ENCODE peak calls at places on chromosomes 13 and 19, in ten cellular contexts. One of them, this sample, is unnamed.
A peak's percentile ranks its signal among the peaks of the same experiment; 100 is the strongest.

GRCh38 chr13:96481482-96481881 is 391.6 kb downstream of the HS6ST3 start:
- DNase-seq in Peyer's patch: no peak
- DNase-seq in sigmoid colon: no peak
- DNase-seq in stomach: no peak
- DNase-seq in CD8-positive, alpha-beta memory T cell: no peak
- DNase-seq in CD4-positive, alpha-beta memory T cell: no peak
- DNase-seq in A549: no peak
- DNase-seq in aorta: peak; percentile 51
- DNase-seq in CD4-positive, alpha-beta T cell: no peak
- DNase-seq in GM23248: no peak
- DNase-seq in this sample: no peak

GRCh38 chr19:48674216-48674809 is 1.5 kb upstream of the NTN5 start:
- DNase-seq in Peyer's patch: no peak
- DNase-seq in sigmoid colon: no peak
- DNase-seq in stomach: no peak
- DNase-seq in CD8-positive, alpha-beta memory T cell: no peak
- DNase-seq in CD4-positive, alpha-beta memory T cell: no peak
- DNase-seq in A549: no peak
- DNase-seq in aorta: no peak
- DNase-seq in CD4-positive, alpha-beta T cell: no peak
- DNase-seq in GM23248: no peak
- DNase-seq in this sample: no peak

GRCh38 chr19:9721861-9722260 is 46.7 kb downstream of the ZNF846 start:
- DNase-seq in Peyer's patch: no peak
- DNase-seq in sigmoid colon: no peak
- DNase-seq in stomach: no peak
- DNase-seq in CD8-positive, alpha-beta memory T cell: no peak
- DNase-seq in CD4-positive, alpha-beta memory T cell: no peak
- DNase-seq in A549: no peak
- DNase-seq in aorta: no peak
- DNase-seq in CD4-positive, alpha-beta T cell: no peak
- DNase-seq in GM23248: no peak
- DNase-seq in this sample: peak; percentile 44

GRCh38 chr19:45008554-45008953 is 7.3 kb downstream of the RELB start:
- DNase-seq in Peyer's patch: peak; percentile 82
- DNase-seq in sigmoid colon: no peak
- DNase-seq in stomach: peak; percentile 44
- DNase-seq in CD8-positive, alpha-beta memory T cell: no peak
- DNase-seq in CD4-positive, alpha-beta memory T cell: no peak
- DNase-seq in A549: no peak
- DNase-seq in aorta: no peak
- DNase-seq in CD4-positive, alpha-beta T cell: no peak
- DNase-seq in GM23248: no peak
- DNase-seq in this sample: no peak

GRCh38 chr13:91313103-91313502 is 34.4 kb upstream of the MIR17HG start:
- DNase-seq in Peyer's patch: no peak
- DNase-seq in sigmoid colon: no peak
- DNase-seq in stomach: no peak
- DNase-seq in CD8-positive, alpha-beta memory T cell: no peak
- DNase-seq in CD4-positive, alpha-beta memory T cell: peak; percentile 33
- DNase-seq in A549: peak; percentile 14
- DNase-seq in aorta: no peak
- DNase-seq in CD4-positive, alpha-beta T cell: no peak
- DNase-seq in GM23248: peak; percentile 47
- DNase-seq in this sample: no peak

GRCh38 chr19:39587496-39587895 is 14.8 kb upstream of the LGALS13 start:
- DNase-seq in Peyer's patch: no peak
- DNase-seq in sigmoid colon: no peak
- DNase-seq in stomach: no peak
- DNase-seq in CD8-positive, alpha-beta memory T cell: no peak
- DNase-seq in CD4-positive, alpha-beta memory T cell: no peak
- DNase-seq in A549: no peak
- DNase-seq in aorta: no peak
- DNase-seq in CD4-positive, alpha-beta T cell: no peak
- DNase-seq in GM23248: no peak
- DNase-seq in this sample: no peak

GRCh38 chr19:49690656-49691242 is at the start of gene CPT1C:
- DNase-seq in Peyer's patch: peak; percentile 74
- DNase-seq in sigmoid colon: peak; percentile 93
- DNase-seq in stomach: peak; percentile 79
- DNase-seq in CD8-positive, alpha-beta memory T cell: peak; percentile 39
- DNase-seq in CD4-positive, alpha-beta memory T cell: peak; percentile 40
- DNase-seq in A549: no peak
- DNase-seq in aorta: peak; percentile 90
- DNase-seq in CD4-positive, alpha-beta T cell: peak; percentile 27
- DNase-seq in GM23248: peak; percentile 91
- DNase-seq in this sample: peak; percentile 69

GRCh38 chr19:57903298-57904174 is 12.9 kb downstream of the ZNF417 start:
- DNase-seq in Peyer's patch: peak; percentile 58
- DNase-seq in sigmoid colon: no peak
- DNase-seq in stomach: no peak
- DNase-seq in CD8-positive, alpha-beta memory T cell: no peak
- DNase-seq in CD4-positive, alpha-beta memory T cell: peak; percentile 19
- DNase-seq in A549: peak; percentile 43
- DNase-seq in aorta: no peak
- DNase-seq in CD4-positive, alpha-beta T cell: no peak
- DNase-seq in GM23248: peak; percentile 76
- DNase-seq in this sample: peak; percentile 16

DNA sequence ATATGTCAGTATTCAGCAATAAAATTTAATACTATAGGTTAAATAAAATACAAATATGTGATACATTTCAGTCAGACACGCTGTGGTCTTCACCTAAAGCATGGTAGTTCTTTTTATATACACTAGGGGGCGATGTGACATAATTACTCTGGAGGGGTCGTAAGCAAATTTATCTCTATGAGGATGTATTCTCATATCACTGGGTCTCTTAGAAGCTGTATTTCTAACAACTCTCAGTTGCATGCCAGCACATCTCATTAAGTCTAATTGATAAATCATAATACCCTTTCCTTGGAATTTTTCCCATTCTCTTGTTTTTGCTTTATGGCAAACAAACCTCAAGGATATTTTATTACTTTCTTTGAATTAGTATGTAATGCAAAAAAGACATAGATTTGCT is 3.9 kb upstream of the PCDH17 start:
- DNase-seq in Peyer's patch: no peak
- DNase-seq in sigmoid colon: no peak
- DNase-seq in stomach: no peak
- DNase-seq in CD8-positive, alpha-beta memory T cell: no peak
- DNase-seq in CD4-positive, alpha-beta memory T cell: no peak
- DNase-seq in A549: peak; percentile 20
- DNase-seq in aorta: no peak
- DNase-seq in CD4-positive, alpha-beta T cell: no peak
- DNase-seq in GM23248: peak; percentile 36
- DNase-seq in this sample: no peak
- H3K27ac ChIP-seq in Peyer's patch: no peak overlapping the region
- H3K27ac ChIP-seq in sigmoid colon: no peak overlapping the region
- H3K27ac ChIP-seq in stomach: no peak overlapping the region
- H3K27ac ChIP-seq in CD8-positive, alpha-beta memory T cell: no peak overlapping the region
- H3K27ac ChIP-seq in CD4-positive, alpha-beta memory T cell: no peak overlapping the region
- H3K27ac ChIP-seq in A549: no peak overlapping the region
- H3K27ac ChIP-seq in aorta: no peak overlapping the region
- H3K27ac ChIP-seq in CD4-positive, alpha-beta T cell: no peak overlapping the region
- H3K27ac ChIP-seq in GM23248: no peak overlapping the region
- H3K27ac ChIP-seq in this sample: no peak overlapping the region

GRCh38 chr19:5952193-5953033 is 25.5 kb downstream of the RANBP3 start:
- DNase-seq in Peyer's patch: no peak
- DNase-seq in sigmoid colon: peak; percentile 67
- DNase-seq in stomach: no peak
- DNase-seq in CD8-positive, alpha-beta memory T cell: no peak
- DNase-seq in CD4-positive, alpha-beta memory T cell: no peak
- DNase-seq in A549: no peak
- DNase-seq in aorta: no peak
- DNase-seq in CD4-positive, alpha-beta T cell: no peak
- DNase-seq in GM23248: no peak
- DNase-seq in this sample: no peak

GRCh38 chr19:5951338-5951861 is 26.5 kb downstream of the RANBP3 start:
- DNase-seq in Peyer's patch: no peak
- DNase-seq in sigmoid colon: peak; percentile 66
- DNase-seq in stomach: peak; percentile 59
- DNase-seq in CD8-positive, alpha-beta memory T cell: no peak
- DNase-seq in CD4-positive, alpha-beta memory T cell: no peak
- DNase-seq in A549: no peak
- DNase-seq in aorta: no peak
- DNase-seq in CD4-positive, alpha-beta T cell: no peak
- DNase-seq in GM23248: no peak
- DNase-seq in this sample: no peak

GRCh38 chr19:5948697-5949564 is 29.0 kb downstream of the RANBP3 start:
- DNase-seq in Peyer's patch: no peak
- DNase-seq in sigmoid colon: peak; percentile 90
- DNase-seq in stomach: no peak
- DNase-seq in CD8-positive, alpha-beta memory T cell: no peak
- DNase-seq in CD4-positive, alpha-beta memory T cell: no peak
- DNase-seq in A549: no peak
- DNase-seq in aorta: no peak
- DNase-seq in CD4-positive, alpha-beta T cell: no peak
- DNase-seq in GM23248: no peak
- DNase-seq in this sample: no peak

GRCh38 chr19:5949792-5950305 is 28.1 kb downstream of the RANBP3 start:
- DNase-seq in Peyer's patch: no peak
- DNase-seq in sigmoid colon: no peak
- DNase-seq in stomach: peak; percentile 76
- DNase-seq in CD8-positive, alpha-beta memory T cell: no peak
- DNase-seq in CD4-positive, alpha-beta memory T cell: peak; percentile 48
- DNase-seq in A549: no peak
- DNase-seq in aorta: no peak
- DNase-seq in CD4-positive, alpha-beta T cell: peak; percentile 26
- DNase-seq in GM23248: no peak
- DNase-seq in this sample: no peak

DNA sequence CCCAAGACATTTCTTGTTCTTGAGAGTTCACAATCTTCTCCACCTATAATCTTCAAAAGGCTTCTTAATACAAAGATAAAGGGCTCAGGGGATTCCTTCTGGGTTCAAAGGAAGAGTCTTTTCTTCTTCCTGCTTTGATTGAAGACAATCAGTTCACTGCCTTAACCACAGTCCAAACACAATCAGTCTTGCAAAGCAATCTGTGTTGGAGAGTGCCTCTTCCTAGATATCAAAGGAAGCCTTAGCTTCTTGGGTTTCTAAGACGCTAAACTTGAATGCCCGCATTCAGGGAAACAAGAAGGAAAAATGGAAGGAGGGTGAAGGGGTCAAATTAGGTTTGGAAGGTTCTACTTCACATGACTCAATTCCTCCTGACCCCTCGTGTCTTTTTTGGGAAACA is 27.2 kb downstream of the RANBP3 start:
- DNase-seq in Peyer's patch: no peak
- DNase-seq in sigmoid colon: no peak
- DNase-seq in stomach: no peak
- DNase-seq in CD8-positive, alpha-beta memory T cell: no peak
- DNase-seq in CD4-positive, alpha-beta memory T cell: no peak
- DNase-seq in A549: no peak
- DNase-seq in aorta: no peak
- DNase-seq in CD4-positive, alpha-beta T cell: no peak
- DNase-seq in GM23248: no peak
- DNase-seq in this sample: no peak
- H3K27ac ChIP-seq in Peyer's patch: no peak overlapping the region
- H3K27ac ChIP-seq in sigmoid colon: peak overlapping the region; percentile 87
- H3K27ac ChIP-seq in stomach: peak overlapping the region; percentile 75
- H3K27ac ChIP-seq in CD8-positive, alpha-beta memory T cell: no peak overlapping the region
- H3K27ac ChIP-seq in CD4-positive, alpha-beta memory T cell: peak overlapping the region; percentile 64
- H3K27ac ChIP-seq in A549: no peak overlapping the region
- H3K27ac ChIP-seq in aorta: no peak overlapping the region
- H3K27ac ChIP-seq in CD4-positive, alpha-beta T cell: no peak overlapping the region
- H3K27ac ChIP-seq in GM23248: no peak overlapping the region
- H3K27ac ChIP-seq in this sample: no peak overlapping the region

DNA sequence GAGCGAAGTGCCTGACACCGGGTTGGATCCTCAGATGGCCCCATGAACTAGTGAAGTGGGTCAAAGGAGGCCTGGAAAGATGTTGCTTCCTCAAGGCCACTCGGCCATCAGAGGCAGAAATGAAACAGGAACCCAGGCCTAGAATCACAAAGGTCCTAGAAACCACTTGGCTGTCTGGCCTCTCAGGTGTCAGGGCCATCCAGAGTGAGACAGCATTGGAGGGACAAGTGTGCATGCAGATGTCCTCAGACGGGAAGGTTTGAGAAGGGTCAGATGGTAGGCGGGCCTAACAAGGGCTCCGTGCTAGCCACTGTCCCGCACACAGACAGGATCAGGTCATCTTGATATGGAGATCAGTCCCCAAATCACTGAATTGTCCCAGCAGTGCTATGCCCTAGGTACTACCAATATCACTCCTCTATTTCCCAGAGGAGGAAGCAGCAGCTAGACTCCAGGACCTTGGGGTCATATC is 14.3 kb downstream of the CCDC97 start:
- DNase-seq in Peyer's patch: no peak
- DNase-seq in sigmoid colon: no peak
- DNase-seq in stomach: no peak
- DNase-seq in CD8-positive, alpha-beta memory T cell: no peak
- DNase-seq in CD4-positive, alpha-beta memory T cell: no peak
- DNase-seq in A549: peak; percentile 41
- DNase-seq in aorta: no peak
- DNase-seq in CD4-positive, alpha-beta T cell: no peak
- DNase-seq in GM23248: peak; percentile 37
- DNase-seq in this sample: no peak
- H3K27ac ChIP-seq in Peyer's patch: peak overlapping the region; percentile 77
- H3K27ac ChIP-seq in sigmoid colon: peak overlapping the region; percentile 79
- H3K27ac ChIP-seq in stomach: peak overlapping the region; percentile 80
- H3K27ac ChIP-seq in CD8-positive, alpha-beta memory T cell: peak overlapping the region; percentile 79
- H3K27ac ChIP-seq in CD4-positive, alpha-beta memory T cell: no peak overlapping the region
- H3K27ac ChIP-seq in A549: peak overlapping the region; percentile 81
- H3K27ac ChIP-seq in aorta: peak overlapping the region; percentile 80
- H3K27ac ChIP-seq in CD4-positive, alpha-beta T cell: peak overlapping the region; percentile 47
- H3K27ac ChIP-seq in GM23248: peak overlapping the region; percentile 100
- H3K27ac ChIP-seq in this sample: peak overlapping the region; percentile 97

GRCh38 chr19:43619262-43620060 is at the start of gene ZNF428:
- DNase-seq in Peyer's patch: peak; percentile 89
- DNase-seq in sigmoid colon: peak; percentile 93
- DNase-seq in stomach: peak; percentile 87
- DNase-seq in CD8-positive, alpha-beta memory T cell: peak; percentile 85
- DNase-seq in CD4-positive, alpha-beta memory T cell: peak; percentile 88
- DNase-seq in A549: peak; percentile 91
- DNase-seq in aorta: peak; percentile 94
- DNase-seq in CD4-positive, alpha-beta T cell: peak; percentile 69
- DNase-seq in GM23248: peak; percentile 97
- DNase-seq in this sample: peak; percentile 73

GRCh38 chr19:43618921-43619261 is 538 bp downstream of the ZNF428 start:
- DNase-seq in Peyer's patch: no peak
- DNase-seq in sigmoid colon: no peak
- DNase-seq in stomach: no peak
- DNase-seq in CD8-positive, alpha-beta memory T cell: no peak
- DNase-seq in CD4-positive, alpha-beta memory T cell: no peak
- DNase-seq in A549: peak; percentile 62
- DNase-seq in aorta: no peak
- DNase-seq in CD4-positive, alpha-beta T cell: no peak
- DNase-seq in GM23248: peak; percentile 68
- DNase-seq in this sample: peak; percentile 27

GRCh38 chr19:43622956-43623355 is 3.5 kb upstream of the ZNF428 start:
- DNase-seq in Peyer's patch: no peak
- DNase-seq in sigmoid colon: no peak
- DNase-seq in stomach: no peak
- DNase-seq in CD8-positive, alpha-beta memory T cell: no peak
- DNase-seq in CD4-positive, alpha-beta memory T cell: no peak
- DNase-seq in A549: no peak
- DNase-seq in aorta: no peak
- DNase-seq in CD4-positive, alpha-beta T cell: no peak
- DNase-seq in GM23248: no peak
- DNase-seq in this sample: no peak

GRCh38 chr19:43622070-43622469 is 2.6 kb upstream of the ZNF428 start:
- DNase-seq in Peyer's patch: no peak
- DNase-seq in sigmoid colon: no peak
- DNase-seq in stomach: no peak
- DNase-seq in CD8-positive, alpha-beta memory T cell: no peak
- DNase-seq in CD4-positive, alpha-beta memory T cell: no peak
- DNase-seq in A549: no peak
- DNase-seq in aorta: no peak
- DNase-seq in CD4-positive, alpha-beta T cell: no peak
- DNase-seq in GM23248: no peak
- DNase-seq in this sample: no peak

GRCh38 chr19:43620061-43621001 is 902 bp upstream of the ZNF428 start:
- DNase-seq in Peyer's patch: no peak
- DNase-seq in sigmoid colon: no peak
- DNase-seq in stomach: no peak
- DNase-seq in CD8-positive, alpha-beta memory T cell: peak; percentile 83
- DNase-seq in CD4-positive, alpha-beta memory T cell: peak; percentile 78
- DNase-seq in A549: no peak
- DNase-seq in aorta: peak; percentile 95
- DNase-seq in CD4-positive, alpha-beta T cell: peak; percentile 74
- DNase-seq in GM23248: no peak
- DNase-seq in this sample: no peak
- H3K27ac ChIP-seq in Peyer's patch: peak overlapping the region; percentile 95
- H3K27ac ChIP-seq in sigmoid colon: peak overlapping the region; percentile 98
- H3K27ac ChIP-seq in stomach: peak overlapping the region; percentile 94
- H3K27ac ChIP-seq in CD8-positive, alpha-beta memory T cell: peak overlapping the region; percentile 91
- H3K27ac ChIP-seq in CD4-positive, alpha-beta memory T cell: peak overlapping the region; percentile 77
- H3K27ac ChIP-seq in A549: peak overlapping the region; percentile 86
- H3K27ac ChIP-seq in aorta: peak overlapping the region; percentile 69
- H3K27ac ChIP-seq in CD4-positive, alpha-beta T cell: peak overlapping the region; percentile 92
- H3K27ac ChIP-seq in GM23248: peak overlapping the region; percentile 70
- H3K27ac ChIP-seq in this sample: peak overlapping the region; percentile 93